ENCODE peak calls at places on chromosomes 2 and 18, in nine cellular contexts. One of them, this sample, is unnamed.

GRCh38 chr18:68960355-68960754 is 162.5 kb downstream of the CCDC102B start:
- DNase-seq in NCI-H460: peak; percentile 49
- DNase-seq in C1 segment of cervical spinal cord: no peak
- DNase-seq in choroid plexus epithelial cell: peak; percentile 34
- DNase-seq in sigmoid colon: no peak
- DNase-seq in EL: no peak
- DNase-seq in amniotic stem cell: no peak
- DNase-seq in ovary: no peak
- DNase-seq in iPS-NIHi11: no peak
- DNase-seq in this sample: no peak

GRCh38 chr2:17303496-17303895 is 214.7 kb downstream of the RAD51AP2 start:
- DNase-seq in choroid plexus epithelial cell: peak; percentile 47
- DNase-seq in sigmoid colon: no peak
- DNase-seq in iPS-NIHi11: no peak
- DNase-seq in amniotic stem cell: no peak
- DNase-seq in ovary: no peak
- DNase-seq in EL: no peak
- DNase-seq in C1 segment of cervical spinal cord: no peak
- DNase-seq in NCI-H460: no peak
- DNase-seq in this sample: no peak

GRCh38 chr2:25168256-25169072 is at the start of gene POMC:
- DNase-seq in sigmoid colon: no peak
- DNase-seq in C1 segment of cervical spinal cord: no peak
- DNase-seq in iPS-NIHi11: peak; percentile 65
- DNase-seq in NCI-H460: no peak
- DNase-seq in amniotic stem cell: no peak
- DNase-seq in EL: peak; percentile 30
- DNase-seq in ovary: no peak
- DNase-seq in choroid plexus epithelial cell: peak; percentile 29
- DNase-seq in this sample: no peak

GRCh38 chr2:105336786-105337121 is 586 bp upstream of the C2orf49 start:
- DNase-seq in amniotic stem cell: no peak
- DNase-seq in choroid plexus epithelial cell: no peak
- DNase-seq in iPS-NIHi11: no peak
- DNase-seq in sigmoid colon: no peak
- DNase-seq in NCI-H460: no peak
- DNase-seq in ovary: no peak
- DNase-seq in EL: no peak
- DNase-seq in C1 segment of cervical spinal cord: no peak
- DNase-seq in this sample: no peak

GRCh38 chr2:187299122-187299906 is 148.7 kb downstream of the CALCRL start:
- DNase-seq in iPS-NIHi11: peak; percentile 10
- DNase-seq in C1 segment of cervical spinal cord: no peak
- DNase-seq in sigmoid colon: no peak
- DNase-seq in choroid plexus epithelial cell: peak; percentile 68
- DNase-seq in amniotic stem cell: no peak
- DNase-seq in EL: peak; percentile 19
- DNase-seq in NCI-H460: peak; percentile 16
- DNase-seq in ovary: no peak
- DNase-seq in this sample: no peak

GRCh38 chr2:115887209-115887776 is 1444.9 kb downstream of the DPP10 start:
- DNase-seq in ovary: no peak
- DNase-seq in iPS-NIHi11: no peak
- DNase-seq in choroid plexus epithelial cell: no peak
- DNase-seq in sigmoid colon: no peak
- DNase-seq in NCI-H460: no peak
- DNase-seq in EL: no peak
- DNase-seq in C1 segment of cervical spinal cord: no peak
- DNase-seq in amniotic stem cell: no peak
- DNase-seq in this sample: no peak

GRCh38 chr2:9063023-9063606 is 59.6 kb upstream of the MBOAT2 start:
- DNase-seq in choroid plexus epithelial cell: no peak
- DNase-seq in EL: no peak
- DNase-seq in ovary: no peak
- DNase-seq in NCI-H460: no peak
- DNase-seq in sigmoid colon: no peak
- DNase-seq in C1 segment of cervical spinal cord: no peak
- DNase-seq in iPS-NIHi11: no peak
- DNase-seq in amniotic stem cell: no peak
- DNase-seq in this sample: no peak

GRCh38 chr18:61991201-61991600 is 98.4 kb upstream of the RNF152 start:
- DNase-seq in choroid plexus epithelial cell: peak; percentile 55
- DNase-seq in C1 segment of cervical spinal cord: no peak
- DNase-seq in NCI-H460: no peak
- DNase-seq in amniotic stem cell: no peak
- DNase-seq in EL: peak; percentile 59
- DNase-seq in ovary: no peak
- DNase-seq in iPS-NIHi11: no peak
- DNase-seq in sigmoid colon: no peak
- DNase-seq in this sample: no peak

GRCh38 chr2:199704358-199705238 is 146.4 kb downstream of the FTCDNL1 start:
- DNase-seq in sigmoid colon: no peak
- DNase-seq in C1 segment of cervical spinal cord: no peak
- DNase-seq in choroid plexus epithelial cell: peak; percentile 32
- DNase-seq in amniotic stem cell: peak; percentile 43
- DNase-seq in NCI-H460: peak; percentile 63
- DNase-seq in iPS-NIHi11: peak; percentile 68
- DNase-seq in ovary: no peak
- DNase-seq in EL: peak; percentile 30
- DNase-seq in this sample: peak; percentile 24

This sample was measured in hippocampal formation.